ENCODE peak calls at places on chromosomes 13 and 19, in six cellular contexts. One of them, this sample, is unnamed.

GRCh38 chr19:32599736-32600157 is 18.8 kb downstream of the PDCD5 start:
- DNase-seq in NCI-H82: peak; percentile 81
- DNase-seq in NB4: peak; percentile 68
- DNase-seq in A549: peak; percentile 85
- DNase-seq in central memory CD4-positive, alpha-beta T cell: peak; percentile 44
- DNase-seq in kidney glomerular epithelial cell: peak; percentile 17
- DNase-seq in this sample: no peak

GRCh38 chr19:15247107-15248014 is 15.1 kb upstream of the EPHX3 start:
- DNase-seq in NCI-H82: no peak
- DNase-seq in NB4: no peak
- DNase-seq in A549: no peak
- DNase-seq in central memory CD4-positive, alpha-beta T cell: no peak
- DNase-seq in kidney glomerular epithelial cell: no peak
- DNase-seq in this sample: no peak

GRCh38 chr13:93922063-93922462 is 557.4 kb downstream of the DCT start:
- DNase-seq in NCI-H82: no peak
- DNase-seq in NB4: no peak
- DNase-seq in A549: no peak
- DNase-seq in central memory CD4-positive, alpha-beta T cell: no peak
- DNase-seq in kidney glomerular epithelial cell: no peak
- DNase-seq in this sample: no peak

GRCh38 chr19:13100871-13101589 is 1.6 kb downstream of the LYL1 start:
- DNase-seq in NCI-H82: peak; percentile 59
- DNase-seq in NB4: peak; percentile 59
- DNase-seq in A549: peak; percentile 24
- DNase-seq in central memory CD4-positive, alpha-beta T cell: no peak
- DNase-seq in kidney glomerular epithelial cell: no peak
- DNase-seq in this sample: no peak

GRCh38 chr13:80516818-80517348 is 176.0 kb upstream of the SPRY2 start:
- DNase-seq in NCI-H82: no peak
- DNase-seq in NB4: no peak
- DNase-seq in A549: no peak
- DNase-seq in central memory CD4-positive, alpha-beta T cell: no peak
- DNase-seq in kidney glomerular epithelial cell: no peak
- DNase-seq in this sample: no peak

GRCh38 chr19:57682226-57682766 is 519 bp downstream of the ZNF551 start:
- DNase-seq in NCI-H82: no peak
- DNase-seq in NB4: no peak
- DNase-seq in A549: no peak
- DNase-seq in central memory CD4-positive, alpha-beta T cell: no peak
- DNase-seq in kidney glomerular epithelial cell: no peak
- DNase-seq in this sample: no peak

GRCh38 chr19:55613930-55614710 is 8.7 kb downstream of the ZNF865 start:
- DNase-seq in NCI-H82: no peak
- DNase-seq in NB4: no peak
- DNase-seq in A549: no peak
- DNase-seq in central memory CD4-positive, alpha-beta T cell: no peak
- DNase-seq in kidney glomerular epithelial cell: no peak
- DNase-seq in this sample: no peak

GRCh38 chr19:4130635-4131438 is 6.9 kb upstream of the MAP2K2 start:
- DNase-seq in NCI-H82: peak; percentile 16
- DNase-seq in NB4: no peak
- DNase-seq in A549: peak; percentile 83
- DNase-seq in central memory CD4-positive, alpha-beta T cell: no peak
- DNase-seq in kidney glomerular epithelial cell: peak; percentile 6
- DNase-seq in this sample: no peak

GRCh38 chr19:54420383-54421168 is 5.3 kb downstream of the TTYH1 start:
- DNase-seq in NCI-H82: no peak
- DNase-seq in NB4: no peak
- DNase-seq in A549: peak; percentile 63
- DNase-seq in central memory CD4-positive, alpha-beta T cell: no peak
- DNase-seq in kidney glomerular epithelial cell: no peak
- DNase-seq in this sample: peak; percentile 61

GRCh38 chr13:27007166-27007565 is 164.4 kb downstream of the USP12 start:
- DNase-seq in NCI-H82: peak; percentile 87
- DNase-seq in NB4: no peak
- DNase-seq in A549: no peak
- DNase-seq in central memory CD4-positive, alpha-beta T cell: no peak
- DNase-seq in kidney glomerular epithelial cell: no peak
- DNase-seq in this sample: no peak

GRCh38 chr19:46000497-46001246 is 5.4 kb downstream of the CCDC61 start:
- DNase-seq in NCI-H82: peak; percentile 85
- DNase-seq in NB4: peak; percentile 15
- DNase-seq in A549: no peak
- DNase-seq in central memory CD4-positive, alpha-beta T cell: peak; percentile 68
- DNase-seq in kidney glomerular epithelial cell: no peak
- DNase-seq in this sample: peak; percentile 51

GRCh38 chr19:36041831-36042230 is 9.2 kb upstream of the CLIP3 start:
- DNase-seq in NCI-H82: no peak
- DNase-seq in NB4: no peak
- DNase-seq in A549: peak; percentile 72
- DNase-seq in central memory CD4-positive, alpha-beta T cell: no peak
- DNase-seq in kidney glomerular epithelial cell: peak; percentile 84
- DNase-seq in this sample: no peak

GRCh38 chr13:92781965-92782364 is 444.6 kb upstream of the GPC6 start:
- DNase-seq in NCI-H82: no peak
- DNase-seq in NB4: no peak
- DNase-seq in A549: no peak
- DNase-seq in central memory CD4-positive, alpha-beta T cell: no peak
- DNase-seq in kidney glomerular epithelial cell: no peak
- DNase-seq in this sample: no peak

GRCh38 chr19:17352608-17353280 is 15.4 kb downstream of the GTPBP3 start:
- DNase-seq in NCI-H82: no peak
- DNase-seq in NB4: no peak
- DNase-seq in A549: no peak
- DNase-seq in central memory CD4-positive, alpha-beta T cell: no peak
- DNase-seq in kidney glomerular epithelial cell: no peak
- DNase-seq in this sample: peak; percentile 38

GRCh38 chr13:66859078-66859477 is 371.1 kb downstream of the PCDH9 start:
- DNase-seq in NCI-H82: no peak
- DNase-seq in NB4: peak; percentile 28
- DNase-seq in A549: no peak
- DNase-seq in central memory CD4-positive, alpha-beta T cell: no peak
- DNase-seq in kidney glomerular epithelial cell: no peak
- DNase-seq in this sample: no peak

GRCh38 chr13:62418872-62419271 is 1003.2 kb upstream of the PCDH20 start:
- DNase-seq in NCI-H82: no peak
- DNase-seq in NB4: no peak
- DNase-seq in A549: no peak
- DNase-seq in central memory CD4-positive, alpha-beta T cell: no peak
- DNase-seq in kidney glomerular epithelial cell: no peak
- DNase-seq in this sample: no peak

GRCh38 chr19:12611361-12611699 is 610 bp downstream of the ZNF791 start:
- DNase-seq in NCI-H82: peak; percentile 95
- DNase-seq in NB4: no peak
- DNase-seq in A549: peak; percentile 75
- DNase-seq in central memory CD4-positive, alpha-beta T cell: peak; percentile 12
- DNase-seq in kidney glomerular epithelial cell: peak; percentile 60
- DNase-seq in this sample: peak; percentile 72

GRCh38 chr13:20590568-20590967 is 23.6 kb downstream of the IFT88 start:
- DNase-seq in NCI-H82: no peak
- DNase-seq in NB4: no peak
- DNase-seq in A549: no peak
- DNase-seq in central memory CD4-positive, alpha-beta T cell: no peak
- DNase-seq in kidney glomerular epithelial cell: no peak
- DNase-seq in this sample: no peak

GRCh38 chr13:108083056-108083455 is 132.3 kb downstream of the LIG4 start:
- DNase-seq in NCI-H82: no peak
- DNase-seq in NB4: no peak
- DNase-seq in A549: no peak
- DNase-seq in central memory CD4-positive, alpha-beta T cell: no peak
- DNase-seq in kidney glomerular epithelial cell: peak; percentile 57
- DNase-seq in this sample: no peak

GRCh38 chr19:13135068-13136062 is 14.8 kb downstream of the STX10 start:
- DNase-seq in NCI-H82: no peak
- DNase-seq in NB4: no peak
- DNase-seq in A549: no peak
- DNase-seq in central memory CD4-positive, alpha-beta T cell: no peak
- DNase-seq in kidney glomerular epithelial cell: no peak
- DNase-seq in this sample: no peak

GRCh38 chr19:42919757-42920079 is 2.0 kb upstream of the PSG6 start:
- DNase-seq in NCI-H82: no peak
- DNase-seq in NB4: no peak
- DNase-seq in A549: peak; percentile 41
- DNase-seq in central memory CD4-positive, alpha-beta T cell: no peak
- DNase-seq in kidney glomerular epithelial cell: no peak
- DNase-seq in this sample: no peak

GRCh38 chr13:67278230-67278629 is 48.1 kb upstream of the PCDH9 start:
- DNase-seq in NCI-H82: no peak
- DNase-seq in NB4: no peak
- DNase-seq in A549: no peak
- DNase-seq in central memory CD4-positive, alpha-beta T cell: no peak
- DNase-seq in kidney glomerular epithelial cell: peak; percentile 79
- DNase-seq in this sample: no peak

GRCh38 chr19:40605201-40605971 is 4.2 kb downstream of the LTBP4 start:
- DNase-seq in NCI-H82: peak; percentile 74
- DNase-seq in NB4: peak; percentile 71
- DNase-seq in A549: peak; percentile 96
- DNase-seq in central memory CD4-positive, alpha-beta T cell: peak; percentile 88
- DNase-seq in kidney glomerular epithelial cell: peak; percentile 41
- DNase-seq in this sample: peak; percentile 85

GRCh38 chr13:110113284-110113764 is 193.6 kb downstream of the COL4A1 start:
- DNase-seq in NCI-H82: no peak
- DNase-seq in NB4: peak; percentile 100
- DNase-seq in A549: peak; percentile 24
- DNase-seq in central memory CD4-positive, alpha-beta T cell: no peak
- DNase-seq in kidney glomerular epithelial cell: peak; percentile 25
- DNase-seq in this sample: no peak

GRCh38 chr19:12954150-12954962 is 2.7 kb downstream of the GADD45GIP1 start:
- DNase-seq in NCI-H82: no peak
- DNase-seq in NB4: no peak
- DNase-seq in A549: no peak
- DNase-seq in central memory CD4-positive, alpha-beta T cell: no peak
- DNase-seq in kidney glomerular epithelial cell: no peak
- DNase-seq in this sample: no peak

GRCh38 chr13:88823114-88823513 is 1151.9 kb downstream of the SLITRK5 start:
- DNase-seq in NCI-H82: no peak
- DNase-seq in NB4: no peak
- DNase-seq in A549: no peak
- DNase-seq in central memory CD4-positive, alpha-beta T cell: no peak
- DNase-seq in kidney glomerular epithelial cell: no peak
- DNase-seq in this sample: no peak

GRCh38 chr13:112428704-112429103 is 52.5 kb downstream of the SPACA7 start:
- DNase-seq in NCI-H82: no peak
- DNase-seq in NB4: no peak
- DNase-seq in A549: no peak
- DNase-seq in central memory CD4-positive, alpha-beta T cell: no peak
- DNase-seq in kidney glomerular epithelial cell: no peak
- DNase-seq in this sample: no peak

This sample was measured in left ventricle myocardium superior.